ENCODE peak calls at places on chromosomes 7 and 10, in four cellular contexts. U is K562, G is HepG2, L is GM12878. Z is an unnamed sample. For H3K9me3, the result is how much of the 10 kb centered on the place peaks cover.

GRCh38 chr7:28596245-28596935 is 184.1 kb downstream of the CREB5 start:
- DNase-seq in G (peak), U (no peak), L (no peak), Z (no peak)

GRCh38 chr7:23067271-23067670 is 38.3 kb upstream of the KLHL7 start:
- DNase-seq in L (no peak), U (no peak), G (no peak), Z (no peak)

GRCh38 chr7:91082854-91083495 is 181.3 kb upstream of the FZD1 start:
- DNase-seq in L (no peak), U (peak), G (no peak), Z (peak)

GRCh38 chr7:113698556-113699220 is 220.1 kb downstream of the PPP1R3A start:
- DNase-seq in L (no peak), U (peak), G (peak), Z (peak)

GRCh38 chr7:77674878-77675277 is 21.4 kb upstream of the RSBN1L start:
- DNase-seq in L (no peak), G (no peak), U (no peak), Z (no peak)

GRCh38 chr10:43930777-43931176 is 282.1 kb upstream of the ZNF32 start:
- DNase-seq in U (no peak), G (no peak), L (no peak), Z (no peak)

GRCh38 chr7:99156649-99157048 is 12.7 kb upstream of the SMURF1 start:
- DNase-seq in G (no peak), L (no peak), U (no peak), Z (no peak)

GRCh38 chr10:125017547-125018298 is 75.8 kb downstream of the ZRANB1 start:
- DNase-seq in L (no peak), U (no peak), G (no peak), Z (no peak)

GRCh38 chr10:127193125-127193524 is 3.3 kb downstream of the INSYN2A start:
- DNase-seq in U (no peak), G (no peak), L (no peak), Z (no peak)

GRCh38 chr7:5545529-5545928 is 121.9 kb upstream of the TNRC18 start:
- DNase-seq in G (no peak), L (no peak), U (no peak), Z (no peak)

GRCh38 chr7:154781369-154782303 is 221.3 kb downstream of the PAXIP1 start:
- DNase-seq in G (no peak), L (no peak), U (no peak), Z (no peak)

GRCh38 chr7:73768661-73769480 is 1.2 kb downstream of the CLDN3 start:
- DNase-seq in L (no peak), G (no peak), U (no peak), Z (no peak)

GRCh38 chr10:71330789-71331404 is 11.8 kb downstream of the SLC29A3 start:
- DNase-seq in U (no peak), G (no peak), L (no peak), Z (no peak)

GRCh38 chr10:80260295-80261243 is 28.9 kb downstream of the MAT1A start:
- DNase-seq in L (no peak), U (peak), G (peak), Z (peak)

GRCh38 chr10:2798340-2798739 is 269.0 kb upstream of the PFKP start:
- DNase-seq in U (no peak), G (no peak), L (no peak), Z (no peak)

GRCh38 chr7:131943616-131944015 is 387.2 kb upstream of the PODXL start:
- DNase-seq in G (no peak), L (no peak), U (no peak), Z (no peak)

GRCh38 chr10:126632705-126633104 is 37.8 kb downstream of the C10orf90 start:
- DNase-seq in G (no peak), U (no peak), L (no peak), Z (no peak)

GRCh38 chr7:105336009-105336408 is 52.7 kb downstream of the SRPK2 start:
- DNase-seq in G (no peak), L (no peak), U (no peak), Z (no peak)

GRCh38 chr10:43120948-43121290 is 17.3 kb upstream of the CSGALNACT2 start:
- DNase-seq in L (peak), U (no peak), G (no peak), Z (no peak)

GRCh38 chr10:6052247-6053221 is 9.6 kb downstream of the IL2RA start:
- DNase-seq in U (no peak), L (peak), G (no peak), Z (no peak)

GRCh38 chr10:8254350-8254749 is 199.9 kb downstream of the GATA3 start:
- DNase-seq in L (no peak), U (no peak), G (no peak), Z (no peak)

GRCh38 chr10:45063605-45064231 is 63.0 kb downstream of the ZNF22 start:
- DNase-seq in G (no peak), U (no peak), L (no peak), Z (no peak)

GRCh38 chr10:5608608-5609270 is 57.7 kb downstream of the ASB13 start:
- DNase-seq in G (no peak), L (no peak), U (no peak), Z (no peak)

GRCh38 chr10:4541292-4541691 is 284.7 kb upstream of the AKR1E2 start:
- DNase-seq in U (no peak), L (no peak), G (no peak), Z (no peak)

GRCh38 chr10:114181971-114182370 is 2.8 kb downstream of the TDRD1 start:
- DNase-seq in G (no peak), L (no peak), U (no peak), Z (no peak)

GRCh38 chr7:129252133-129252532 is 27.3 kb downstream of the AHCYL2 start:
- DNase-seq in U (no peak), G (no peak), L (no peak), Z (no peak)

GRCh38 chr7:129713544-129713943 is 102.0 kb downstream of the NRF1 start:
- DNase-seq in U (peak), L (no peak), G (no peak), Z (no peak)

GRCh38 chr7:2225336-2225735 is 7.4 kb downstream of the MAD1L1 start:
- DNase-seq in G (no peak), U (no peak), L (no peak), Z (no peak)

DNA sequence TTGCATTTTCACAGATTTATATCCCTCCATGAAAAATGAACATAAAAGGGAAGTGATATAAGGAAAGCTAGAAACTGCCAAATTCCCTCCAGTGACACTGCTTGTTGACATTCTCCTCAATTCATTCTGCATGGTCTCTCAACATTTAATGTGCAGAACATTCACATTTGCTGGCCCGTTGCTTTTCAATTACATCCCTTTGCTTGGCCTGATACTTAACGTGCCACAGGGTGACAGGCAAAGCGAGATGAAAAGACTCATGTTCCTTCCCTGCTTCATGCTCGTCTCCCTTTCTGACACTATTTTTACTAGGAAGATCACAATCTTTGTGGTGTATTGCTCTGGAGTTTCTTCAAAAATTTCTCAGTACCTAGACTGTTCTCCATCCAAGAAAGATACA is 1019.7 kb upstream of the LRRN3 start:
- DNase-seq in L (no peak), U (no peak), G (no peak), Z (no peak)
- TF ChIP-seq REST in L (no peak), U (no peak), G (no peak), Z (no peak)

DNA sequence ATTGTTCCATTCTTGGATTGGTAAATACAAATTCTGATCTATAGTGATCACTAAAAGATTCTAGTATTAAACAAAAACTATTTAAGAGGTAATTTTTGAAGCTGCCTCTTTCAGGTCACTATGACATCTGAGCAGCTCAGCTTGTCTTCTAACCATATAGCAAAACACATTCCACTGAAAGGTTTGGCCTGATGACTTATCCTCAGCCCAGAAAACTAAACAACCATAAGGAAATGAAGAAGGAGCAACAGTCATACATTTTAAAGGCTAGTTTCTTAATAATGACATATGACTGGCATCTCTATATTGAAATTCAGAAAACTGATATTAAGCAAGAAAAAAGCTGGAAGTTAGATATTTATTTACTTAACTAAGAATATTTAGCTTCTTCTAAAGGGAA is 24.6 kb downstream of the NT5C2 start:
- DNase-seq in L (no peak), U (no peak), G (no peak), Z (peak)
- TF ChIP-seq ESRRA in L (no peak), U (no peak), G (no peak), Z (no peak)

GRCh38 chr7:116354546-116355422 is 144.4 kb downstream of the TES start:
- DNase-seq in G (peak), U (peak), L (no peak), Z (peak)
- H3K9me3 ChIP-seq in G (under half), U (under half), L (under half), Z (under half)

GRCh38 chr10:32445036-32445435 is 904 bp upstream of the CCDC7 start:
- DNase-seq in L (no peak), G (no peak), U (no peak), Z (peak)

GRCh38 chr10:32446701-32447406 is 914 bp downstream of the CCDC7 start:
- DNase-seq in G (no peak), U (peak), L (peak), Z (peak)

DNA sequence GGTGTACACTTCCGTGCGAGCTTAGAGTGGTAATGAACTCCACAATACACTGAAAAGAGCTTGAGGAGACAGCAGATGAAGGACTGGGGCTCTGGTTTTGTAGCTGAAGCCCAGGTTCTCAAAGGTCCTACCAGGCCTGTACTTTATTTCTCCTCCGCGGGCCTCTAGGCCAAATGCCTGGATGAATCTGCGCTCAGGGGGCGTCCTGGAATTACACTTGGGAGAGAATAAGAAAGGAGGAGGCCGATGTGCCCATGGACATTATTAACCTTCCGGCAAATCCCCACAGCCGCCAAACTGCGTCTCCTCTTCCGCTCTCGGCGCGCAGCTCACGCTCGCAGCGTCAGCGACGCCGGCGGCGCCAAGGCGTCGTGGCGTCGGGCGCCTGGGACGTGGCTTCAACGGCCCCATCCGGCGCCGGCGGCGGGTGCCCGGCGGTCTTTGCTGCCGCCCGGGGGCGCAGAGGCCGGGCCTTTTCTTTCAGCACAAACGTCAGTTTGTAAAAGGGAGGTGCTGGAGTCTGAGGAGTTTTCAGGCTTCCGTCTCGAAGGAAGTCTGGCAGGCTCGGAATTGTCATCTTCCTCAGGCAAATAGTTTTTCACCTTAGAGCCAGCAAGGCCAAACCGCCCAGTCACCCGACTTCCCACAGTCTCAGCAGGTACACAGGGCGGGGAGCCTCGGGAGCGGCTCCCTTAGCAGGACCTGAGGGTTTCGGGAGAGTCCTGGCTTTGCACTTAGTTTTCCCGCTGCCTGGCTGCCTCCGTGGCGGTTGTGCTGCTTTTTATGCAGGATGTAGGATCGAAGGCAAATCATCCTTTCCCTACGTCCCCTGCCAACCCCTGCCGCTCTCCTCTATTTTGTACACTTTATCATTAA is at the start of gene CCDC7:
- DNase-seq in G (peak), U (peak), L (peak), Z (peak)
- TF ChIP-seq REST in G (no peak), U (no peak), L (peak), Z (no peak)

DNA sequence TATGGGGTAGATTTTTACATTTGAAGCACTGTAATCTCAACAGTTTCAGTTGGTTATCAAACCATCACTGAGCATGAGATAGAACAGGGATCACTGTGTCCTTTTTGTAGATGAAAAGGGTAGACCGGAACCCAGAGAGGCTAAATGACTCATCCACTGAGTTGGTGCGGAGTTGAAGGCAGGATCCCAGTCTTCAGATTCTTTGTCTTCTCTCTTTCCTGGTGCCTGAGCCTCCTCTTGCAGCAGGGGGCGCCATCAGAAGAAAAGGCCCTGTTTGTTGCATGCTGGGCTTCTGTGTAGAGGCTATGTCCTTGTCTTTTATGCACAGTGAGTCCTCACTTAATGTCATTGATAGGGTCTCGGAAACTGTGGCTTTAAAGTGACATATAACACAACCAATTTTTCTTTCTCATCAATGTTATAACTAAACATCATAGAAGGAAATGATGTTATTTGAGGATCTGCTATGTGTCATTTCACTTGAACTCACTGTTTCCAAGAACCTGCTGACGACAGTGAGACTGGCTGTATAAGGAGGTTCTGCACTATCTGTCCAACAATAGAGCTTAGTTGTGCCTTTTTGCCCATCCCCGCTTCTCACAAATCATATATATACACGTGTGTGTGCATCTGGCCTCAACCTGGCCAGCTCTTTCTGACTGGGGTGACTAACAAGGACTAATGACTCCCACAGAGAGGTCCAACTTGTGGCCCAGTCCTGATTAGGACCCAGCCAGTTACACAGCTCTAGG is 14.3 kb downstream of the ZNF282 start:
- DNase-seq in L (no peak), G (peak), U (peak), Z (peak)
- TF ChIP-seq ESRRA in L (no peak), G (no peak), U (no peak), Z (no peak)

GRCh38 chr7:157576415-157576814 is 239.6 kb downstream of the DNAJB6 start:
- DNase-seq in U (no peak), G (no peak), L (no peak), Z (no peak)
- H3K9me3 ChIP-seq in U (under half), G (under half), L (under half), Z (under half)

GRCh38 chr10:67385566-67385965 is 310.4 kb downstream of the CTNNA3 start:
- DNase-seq in G (no peak), U (no peak), L (no peak), Z (no peak)

GRCh38 chr10:67386260-67386659 is 309.7 kb downstream of the CTNNA3 start:
- DNase-seq in G (no peak), U (no peak), L (no peak), Z (no peak)

DNA sequence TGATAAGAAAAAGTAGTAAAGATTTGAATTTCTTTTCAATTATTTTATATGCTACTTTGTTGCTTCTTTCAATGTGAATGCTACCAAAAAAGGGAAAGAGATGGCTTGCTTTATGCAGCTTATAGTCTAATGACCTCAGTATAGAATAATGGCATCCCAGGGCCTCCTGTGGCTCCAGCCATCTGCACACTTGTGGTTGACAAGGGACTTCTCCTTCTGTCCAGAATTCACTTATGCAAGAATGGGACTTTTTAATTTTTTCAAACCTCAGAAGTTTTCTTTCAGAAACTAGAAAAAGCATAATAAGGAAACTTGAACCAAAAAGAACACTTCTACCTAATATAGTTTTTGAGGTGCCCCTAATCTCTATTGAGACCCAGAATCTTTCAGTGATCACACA is 310.9 kb downstream of the CTNNA3 start:
- DNase-seq in U (no peak), G (no peak), L (no peak), Z (no peak)
- TF ChIP-seq REST in U (no peak), G (no peak), L (no peak), Z (no peak)

GRCh38 chr10:477620-478019 is 211.8 kb downstream of the DIP2C start:
- DNase-seq in L (no peak), G (no peak), U (no peak), Z (no peak)

GRCh38 chr10:476458-476780 is 213.0 kb downstream of the DIP2C start:
- DNase-seq in U (no peak), G (no peak), L (no peak), Z (no peak)

GRCh38 chr10:480498-480927 is 209.0 kb downstream of the DIP2C start:
- DNase-seq in U (no peak), L (no peak), G (no peak), Z (no peak)

GRCh38 chr10:480928-481551 is 208.4 kb downstream of the DIP2C start:
- DNase-seq in L (no peak), U (no peak), G (no peak), Z (no peak)

DNA sequence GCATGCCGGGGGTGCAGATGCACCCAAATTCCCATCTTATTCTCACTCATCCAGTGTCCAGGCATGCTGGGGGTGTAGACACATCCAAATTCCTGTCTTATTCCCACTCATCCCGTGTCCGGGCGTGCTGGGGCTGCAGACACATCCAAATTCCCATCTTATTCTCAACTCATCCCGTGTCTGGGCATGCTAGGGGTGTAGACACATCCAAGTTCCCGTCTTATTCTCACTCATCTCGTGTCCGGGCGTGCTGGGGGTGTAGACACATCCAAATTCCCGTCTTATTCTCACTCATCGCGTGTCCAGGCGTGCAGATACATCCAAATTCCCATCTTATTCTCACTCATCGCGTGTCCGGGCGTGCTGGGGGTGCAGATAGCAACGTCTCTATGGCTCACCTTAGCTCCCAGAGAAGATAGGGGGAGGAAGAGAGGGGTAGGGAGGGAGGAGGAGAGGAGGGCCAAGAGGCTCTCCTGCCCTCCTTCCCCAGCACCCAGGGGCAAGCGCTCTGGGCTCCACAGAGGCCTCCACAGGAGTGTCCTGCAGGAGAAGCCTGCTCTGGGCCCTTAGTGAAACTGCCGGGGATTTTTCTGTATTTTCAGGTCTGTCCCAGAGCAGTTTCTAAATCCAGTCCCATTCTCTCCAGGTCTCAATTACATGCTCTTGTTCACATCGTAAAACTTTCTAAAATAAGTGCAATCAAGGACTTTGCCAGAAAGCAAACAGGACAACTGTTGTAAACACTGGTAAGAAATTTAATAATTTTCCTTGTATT is 210.8 kb downstream of the DIP2C start:
- DNase-seq in U (no peak), G (no peak), L (no peak), Z (no peak)
- TF ChIP-seq ESRRA in U (no peak), G (no peak), L (no peak), Z (no peak)